ENCODE peak calls at places on chromosomes 16 and 17, in seven cellular contexts. W is esophagus muscularis mucosa, G is testis, B is tibial nerve, O is gastrocnemius medialis, A is heart left ventricle, S is lower leg skin. X is an unnamed sample.

GRCh38 chr16:4059969-4060368 is 56.3 kb downstream of the ADCY9 start:
- DNase-seq in W (no peak), G (no peak), B (no peak), O (no peak), A (no peak), S (peak), X (no peak)

GRCh38 chr16:71482569-71482968 is 6.6 kb downstream of the ZNF19 start:
- DNase-seq in W (no peak), G (no peak), B (no peak), O (no peak), A (no peak), S (no peak), X (no peak)

GRCh38 chr17:50703162-50703561 is 4.6 kb downstream of the ANKRD40 start:
- DNase-seq in W (no peak), G (no peak), B (no peak), O (no peak), A (no peak), S (no peak), X (no peak)

GRCh38 chr16:75947626-75948239 is 221.4 kb upstream of the CPHXL start:
- DNase-seq in W (no peak), G (no peak), B (no peak), O (no peak), A (no peak), S (no peak), X (no peak)

GRCh38 chr17:48478224-48479013 is 48.4 kb upstream of the SKAP1 start:
- DNase-seq in W (no peak), G (no peak), B (no peak), O (no peak), A (no peak), S (no peak), X (peak)

GRCh38 chr17:48629411-48629759 is 3.2 kb upstream of the HOXB9 start:
- DNase-seq in W (no peak), G (no peak), B (no peak), O (no peak), A (no peak), S (no peak), X (no peak)

GRCh38 chr17:49497147-49498036 is 2.3 kb downstream of the NGFR start:
- DNase-seq in W (no peak), G (peak), B (peak), O (peak), A (peak), S (peak), X (no peak)

GRCh38 chr16:534089-534635 is 6.7 kb downstream of the CAPN15 start:
- DNase-seq in W (no peak), G (no peak), B (no peak), O (peak), A (no peak), S (no peak), X (no peak)

GRCh38 chr17:27551701-27552466 is 79.1 kb upstream of the LGALS9 start:
- DNase-seq in W (no peak), G (no peak), B (no peak), O (no peak), A (no peak), S (no peak), X (no peak)

GRCh38 chr17:54956802-54957201 is 11.7 kb downstream of the COX11 start:
- DNase-seq in W (no peak), G (no peak), B (no peak), O (no peak), A (no peak), S (no peak), X (no peak)

GRCh38 chr16:12016166-12016947 is 39.8 kb downstream of the SNX29 start:
- DNase-seq in W (no peak), G (no peak), B (no peak), O (no peak), A (no peak), S (no peak), X (no peak)

GRCh38 chr16:70267516-70267915 is 15.8 kb upstream of the EXOSC6 start:
- DNase-seq in W (no peak), G (peak), B (no peak), O (no peak), A (no peak), S (no peak), X (peak)

GRCh38 chr16:58392215-58393137 is at the start of gene GINS3:
- DNase-seq in W (peak), G (peak), B (peak), O (peak), A (peak), S (peak), X (peak)

GRCh38 chr16:78519896-78520295 is 420.4 kb downstream of the WWOX start:
- DNase-seq in W (no peak), G (no peak), B (no peak), O (no peak), A (no peak), S (no peak), X (no peak)

GRCh38 chr17:49132699-49133364 is at the start of gene B4GALNT2:
- DNase-seq in W (no peak), G (peak), B (no peak), O (no peak), A (no peak), S (no peak), X (no peak)

GRCh38 chr17:55763856-55764255 is 13.0 kb downstream of the PCTP start:
- DNase-seq in W (no peak), G (no peak), B (no peak), O (no peak), A (no peak), S (no peak), X (no peak)

GRCh38 chr16:2975161-2975795 is 5.0 kb downstream of the PKMYT1 start:
- DNase-seq in W (no peak), G (no peak), B (no peak), O (no peak), A (no peak), S (no peak), X (no peak)

GRCh38 chr16:82660078-82660645 is 33.4 kb downstream of the CDH13 start:
- DNase-seq in W (no peak), G (no peak), B (no peak), O (peak), A (no peak), S (no peak), X (no peak)

GRCh38 chr17:57874434-57875108 is 24.7 kb upstream of the MRPS23 start:
- DNase-seq in W (no peak), G (peak), B (peak), O (peak), A (peak), S (peak), X (no peak)

GRCh38 chr16:31708348-31708747 is 165.3 kb upstream of the ZNF267 start:
- DNase-seq in W (no peak), G (no peak), B (no peak), O (no peak), A (no peak), S (no peak), X (no peak)

GRCh38 chr17:12047977-12048376 is 27.3 kb downstream of the MAP2K4 start:
- DNase-seq in W (no peak), G (no peak), B (no peak), O (no peak), A (no peak), S (no peak), X (peak)

GRCh38 chr16:4115209-4115940 is 867 bp downstream of the ADCY9 start:
- DNase-seq in W (no peak), G (peak), B (no peak), O (peak), A (peak), S (peak), X (peak)

GRCh38 chr16:49276646-49277385 is 4.8 kb downstream of the CBLN1 start:
- DNase-seq in W (peak), G (no peak), B (no peak), O (no peak), A (no peak), S (no peak), X (no peak)

GRCh38 chr16:2720063-2720455 is at the start of gene PRSS27:
- DNase-seq in W (no peak), G (no peak), B (no peak), O (no peak), A (no peak), S (no peak), X (no peak)

DNA sequence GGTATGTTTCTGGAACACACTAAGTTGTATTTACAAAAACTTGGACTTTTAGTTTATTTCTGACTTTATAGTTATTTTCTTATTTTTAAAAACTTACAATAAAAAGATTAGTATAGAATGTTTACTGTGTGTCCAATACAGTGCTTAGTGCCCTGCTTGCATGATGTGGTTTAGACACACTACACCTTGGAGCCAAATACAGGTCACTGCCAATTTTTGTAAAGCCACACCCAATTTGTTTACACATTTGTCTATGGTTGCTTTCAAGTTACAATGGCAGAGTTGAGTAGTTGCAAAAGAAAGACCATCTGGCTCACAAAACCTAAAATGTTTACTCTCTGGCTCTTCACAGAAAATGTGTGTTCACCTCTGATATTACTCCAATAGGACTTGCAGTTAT is 807.1 kb downstream of the KCNJ2 start:
- DNase-seq in W (no peak), G (no peak), B (no peak), O (no peak), A (no peak), S (no peak), X (no peak)
- TF ChIP-seq POLR2A in W (no peak), G (no peak), B (no peak), O (no peak), A (no peak), S (no peak), X (no peak)

DNA sequence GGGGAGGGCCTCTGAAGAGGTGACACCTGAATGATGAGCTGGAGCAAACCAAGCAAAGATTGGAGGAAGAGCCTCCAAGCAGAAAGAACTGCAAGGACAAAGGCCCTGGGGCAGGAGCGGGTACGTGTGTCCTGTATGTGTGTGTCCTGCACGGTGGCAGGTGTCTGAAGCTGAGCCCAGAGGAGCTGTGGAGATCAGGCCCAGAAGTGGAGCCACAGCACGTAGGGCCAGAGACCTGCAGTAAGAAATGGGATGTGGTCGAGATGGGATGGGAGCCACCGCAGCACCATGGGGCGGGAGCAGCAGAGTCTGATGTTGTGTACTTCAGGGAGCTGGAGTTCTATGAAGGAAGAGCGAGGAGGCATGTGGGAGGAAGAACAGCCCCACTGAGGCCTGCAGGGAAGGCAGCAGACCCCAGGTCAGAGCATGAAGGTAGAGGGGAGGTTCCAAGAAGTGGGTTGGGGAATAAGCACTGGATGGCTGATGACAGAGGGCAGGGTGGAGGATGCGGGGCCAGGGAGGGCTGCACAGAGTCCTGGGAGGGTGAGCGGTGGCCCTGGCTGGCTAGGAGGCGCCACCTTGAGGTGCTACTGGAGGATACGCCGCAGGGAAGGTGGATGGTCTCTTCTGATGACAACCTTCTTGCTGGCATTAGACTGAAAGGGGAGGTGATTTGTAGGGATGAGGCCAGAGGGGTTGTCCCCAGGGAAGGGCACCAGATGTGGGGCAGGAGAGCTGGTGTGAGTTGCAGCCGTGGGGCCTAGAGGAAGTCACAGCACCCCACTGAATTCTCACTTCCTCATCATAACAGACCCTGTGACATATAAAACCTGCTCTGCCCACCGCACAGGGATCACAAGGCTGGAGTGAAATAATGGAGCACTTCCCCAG is 10.6 kb upstream of the CETP start:
- DNase-seq in W (no peak), G (peak), B (no peak), O (peak), A (peak), S (no peak), X (peak)
- TF ChIP-seq POLR2A in W (no peak), G (no peak), B (no peak), O (no peak), A (no peak), S (no peak), X (no peak)

DNA sequence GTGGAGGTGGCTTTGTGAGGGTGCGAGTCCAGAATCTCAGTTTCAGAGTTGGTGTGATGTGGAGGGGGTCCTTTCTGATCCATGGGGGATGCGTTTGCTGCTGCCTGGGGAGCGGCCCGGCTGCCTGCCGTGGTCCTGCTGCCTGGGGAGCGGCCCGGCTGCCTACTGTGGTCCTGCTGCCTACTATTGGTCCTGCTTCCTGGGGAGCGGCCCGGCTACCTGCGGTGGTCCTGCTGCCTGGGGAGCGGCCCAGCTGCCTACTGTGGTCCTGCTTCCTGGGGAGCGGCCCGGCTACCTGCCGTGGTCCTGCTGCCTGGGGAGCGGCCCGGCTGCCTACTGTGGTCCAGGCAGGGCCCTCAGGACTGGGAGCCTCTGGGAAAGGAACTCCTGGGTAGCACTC is 61.5 kb upstream of the ZNF750 start:
- DNase-seq in W (no peak), G (no peak), B (no peak), O (no peak), A (no peak), S (no peak), X (no peak)
- TF ChIP-seq POLR2A in W (no peak), G (no peak), B (no peak), O (no peak), A (no peak), S (no peak), X (no peak)

GRCh38 chr16:52621651-52622050 is 74.7 kb upstream of the TOX3 start:
- DNase-seq in W (no peak), G (no peak), B (no peak), O (no peak), A (no peak), S (no peak), X (no peak)
- TF ChIP-seq POLR2A in W (no peak), G (no peak), B (no peak), O (no peak), A (no peak), S (no peak), X (no peak)

GRCh38 chr17:81298991-81299733 is 4.1 kb upstream of the SLC38A10 start:
- DNase-seq in W (no peak), G (no peak), B (no peak), O (no peak), A (no peak), S (no peak), X (no peak)

GRCh38 chr17:81294512-81295030 is 536 bp downstream of the SLC38A10 start:
- DNase-seq in W (no peak), G (peak), B (no peak), O (no peak), A (peak), S (no peak), X (peak)

GRCh38 chr17:81295031-81295677 is at the start of gene SLC38A10:
- DNase-seq in W (peak), G (peak), B (peak), O (peak), A (peak), S (peak), X (peak)

GRCh38 chr17:81298325-81298990 is 3.4 kb upstream of the SLC38A10 start:
- DNase-seq in W (no peak), G (no peak), B (no peak), O (no peak), A (no peak), S (no peak), X (no peak)

DNA sequence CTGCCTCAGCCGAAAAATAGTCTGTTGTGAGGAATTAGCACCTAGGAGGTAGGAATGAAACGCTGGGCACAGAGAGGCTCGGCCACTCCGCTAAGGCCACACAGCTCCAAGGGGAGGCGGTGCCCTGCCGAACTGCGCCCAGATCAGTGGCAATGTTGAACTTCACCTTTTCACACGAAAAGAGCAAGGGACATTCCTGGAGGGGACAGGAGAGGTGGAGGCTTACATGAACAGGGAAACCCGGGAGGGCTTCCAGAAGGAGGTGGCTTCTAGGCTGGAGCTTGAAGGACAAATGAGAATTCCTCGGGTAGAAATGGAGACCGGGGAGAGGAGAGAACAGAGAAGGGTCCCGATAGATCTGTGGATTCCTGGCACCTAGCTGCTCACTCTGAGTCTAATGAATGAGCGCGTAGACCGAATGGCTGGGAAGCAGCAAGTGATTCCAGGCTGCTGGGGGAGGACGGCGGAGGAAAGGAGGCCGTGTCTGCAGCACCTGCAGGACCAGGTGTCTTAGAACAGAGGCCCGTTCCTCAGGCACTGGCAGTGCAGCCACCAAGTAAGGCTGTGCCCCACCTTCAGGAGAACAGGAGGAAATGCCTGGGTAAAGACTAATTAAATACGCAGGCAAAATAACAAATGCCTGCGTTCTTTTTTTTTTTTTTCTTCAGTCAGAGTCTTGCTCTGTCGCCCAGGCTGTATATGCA is 723 bp upstream of the SLC38A10 start:
- DNase-seq in W (no peak), G (peak), B (no peak), O (no peak), A (no peak), S (no peak), X (peak)
- TF ChIP-seq POLR2A in W (no peak), G (no peak), B (no peak), O (no peak), A (no peak), S (no peak), X (no peak)

DNA sequence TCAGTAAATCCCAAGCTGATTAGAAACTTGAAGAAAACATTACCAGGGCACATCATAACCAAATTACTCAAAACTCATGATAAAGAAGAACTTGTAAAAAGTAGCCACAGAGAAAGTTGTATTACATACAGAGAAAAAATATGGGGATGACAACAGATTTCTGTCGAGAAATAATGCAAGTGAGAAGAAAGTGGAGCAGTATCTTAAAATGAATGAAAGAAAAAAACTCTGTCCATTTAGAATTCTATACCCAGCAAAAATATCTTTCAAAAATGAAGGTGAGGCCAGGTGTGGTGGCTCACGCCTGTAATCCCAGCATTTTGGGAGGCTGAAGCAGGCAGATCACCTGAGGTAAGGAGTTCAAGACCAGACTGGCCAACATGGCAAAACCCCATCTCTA is 165.9 kb downstream of the PARN start:
- DNase-seq in W (no peak), G (no peak), B (no peak), O (no peak), A (no peak), S (no peak), X (no peak)
- TF ChIP-seq POLR2A in W (no peak), G (no peak), B (no peak), O (no peak), A (no peak), S (no peak), X (no peak)

DNA sequence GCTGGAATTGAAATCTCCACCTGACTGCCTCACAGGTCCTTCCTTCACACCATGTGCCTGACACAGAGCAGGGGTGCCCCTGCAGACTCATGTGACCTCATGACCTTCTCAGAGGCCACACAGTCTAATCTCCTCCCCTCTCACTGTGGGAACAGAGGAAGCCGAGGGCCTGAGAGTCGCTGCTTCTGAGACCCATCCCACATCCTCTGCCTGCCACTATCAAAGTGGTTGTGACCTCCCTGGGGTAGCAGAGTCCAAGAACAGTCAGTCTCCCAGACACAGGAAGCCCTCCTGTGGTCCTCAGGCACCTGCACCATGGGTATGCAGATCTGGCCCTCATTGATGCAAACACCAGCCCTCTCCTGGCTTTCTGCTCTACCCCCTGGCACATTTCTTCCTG is 78.5 kb downstream of the RAB11FIP4 start:
- DNase-seq in W (no peak), G (no peak), B (no peak), O (no peak), A (no peak), S (no peak), X (no peak)
- TF ChIP-seq POLR2A in W (no peak), G (no peak), B (no peak), O (no peak), A (no peak), S (no peak), X (no peak)

X was measured in erythroblast.